ENCODE peak calls at places on chromosomes 12 and 14, in eight cellular contexts. S is WERI-Rb-1, L is iPS DF 6.9, M is HL-60, E is IMR-90, A is Panc1, G is psoas muscle, P is heart right ventricle. J is an unnamed sample. For H3K27me3, the result is how much of the 10 kb centered on the place peaks cover.

GRCh38 chr12:14873440-14874185 is 12.0 kb downstream of the MGP start:
- DNase-seq in S (peak), L (no peak), M (peak), E (peak), A (no peak), G (no peak), P (no peak), J (no peak)

GRCh38 chr14:57823015-57823660 is 42.8 kb downstream of the SLC35F4 start:
- DNase-seq in S (no peak), L (no peak), M (no peak), E (no peak), A (no peak), G (no peak), P (no peak), J (no peak)

GRCh38 chr14:99055019-99055418 is 217.0 kb downstream of the BCL11B start:
- DNase-seq in S (no peak), L (no peak), M (no peak), E (no peak), A (no peak), G (no peak), P (no peak), J (no peak)

GRCh38 chr12:92468358-92469020 is 234.3 kb upstream of the PLEKHG7 start:
- DNase-seq in S (no peak), L (no peak), M (no peak), E (no peak), A (no peak), G (no peak), P (no peak), J (no peak)

GRCh38 chr14:92670967-92671366 is 77.5 kb downstream of the LGMN start:
- DNase-seq in S (no peak), L (no peak), M (no peak), E (peak), A (no peak), G (no peak), P (no peak), J (no peak)

GRCh38 chr12:116454076-116454475 is 105.1 kb upstream of the MAP1LC3B2 start:
- DNase-seq in S (no peak), L (no peak), M (no peak), E (no peak), A (no peak), G (no peak), P (no peak), J (no peak)

GRCh38 chr12:110775997-110776396 is 33.3 kb upstream of the PPP1CC start:
- DNase-seq in S (no peak), L (no peak), M (no peak), E (no peak), A (no peak), G (no peak), P (no peak), J (no peak)

GRCh38 chr12:1517007-1517406 is 77.4 kb downstream of the FBXL14 start:
- DNase-seq in S (peak), L (no peak), M (no peak), E (peak), A (no peak), G (no peak), P (no peak), J (peak)

GRCh38 chr12:2082321-2082720 is 29.5 kb downstream of the CACNA1C start:
- DNase-seq in S (peak), L (no peak), M (no peak), E (no peak), A (no peak), G (no peak), P (no peak), J (no peak)

GRCh38 chr12:98646165-98646764 is 1.2 kb downstream of the APAF1 start:
- DNase-seq in S (no peak), L (no peak), M (peak), E (peak), A (no peak), G (no peak), P (no peak), J (no peak)

GRCh38 chr14:62213516-62213915 is 451.3 kb downstream of the SNAPC1 start:
- DNase-seq in S (no peak), L (no peak), M (no peak), E (peak), A (no peak), G (no peak), P (no peak), J (no peak)

GRCh38 chr12:46389130-46389616 is 16.6 kb upstream of the SLC38A2 start:
- DNase-seq in S (no peak), L (no peak), M (no peak), E (peak), A (no peak), G (no peak), P (no peak), J (no peak)

GRCh38 chr14:87992349-87992719 is 648 bp downstream of the GALC start:
- DNase-seq in S (no peak), L (no peak), M (no peak), E (peak), A (no peak), G (peak), P (no peak), J (peak)

GRCh38 chr12:122399254-122399591 is 23.2 kb downstream of the CLIP1 start:
- DNase-seq in S (no peak), L (no peak), M (no peak), E (peak), A (no peak), G (no peak), P (no peak), J (no peak)

GRCh38 chr12:125305221-125305620 is 240.0 kb downstream of the AACS start:
- DNase-seq in S (no peak), L (no peak), M (no peak), E (no peak), A (no peak), G (no peak), P (no peak), J (no peak)

GRCh38 chr14:33754264-33754663 is 196.6 kb downstream of the EGLN3 start:
- DNase-seq in S (no peak), L (no peak), M (no peak), E (no peak), A (no peak), G (no peak), P (no peak), J (no peak)

GRCh38 chr14:105884808-105885281 is 358.5 kb downstream of the TMEM121 start:
- DNase-seq in S (peak), L (no peak), M (no peak), E (no peak), A (no peak), G (peak), P (no peak), J (no peak)

GRCh38 chr12:95837240-95838038 is 21.3 kb upstream of the SNRPF start:
- DNase-seq in S (no peak), L (no peak), M (no peak), E (no peak), A (no peak), G (no peak), P (no peak), J (no peak)

GRCh38 chr14:101704140-101704539 is 57.4 kb upstream of the PPP2R5C start:
- DNase-seq in S (no peak), L (no peak), M (no peak), E (no peak), A (no peak), G (no peak), P (no peak), J (no peak)

GRCh38 chr14:61147898-61148549 is 133.1 kb downstream of the TMEM30B start:
- DNase-seq in S (no peak), L (no peak), M (no peak), E (peak), A (no peak), G (peak), P (peak), J (no peak)

GRCh38 chr12:50314629-50315312 is 31.5 kb upstream of the LIMA1 start:
- DNase-seq in S (peak), L (peak), M (no peak), E (peak), A (peak), G (no peak), P (no peak), J (peak)

GRCh38 chr14:54446201-54446693 is 5.1 kb upstream of the CNIH1 start:
- DNase-seq in S (no peak), L (no peak), M (peak), E (no peak), A (no peak), G (no peak), P (no peak), J (no peak)

GRCh38 chr14:89382487-89383170 is 34.4 kb downstream of the FOXN3 start:
- DNase-seq in S (no peak), L (no peak), M (no peak), E (no peak), A (no peak), G (no peak), P (no peak), J (no peak)

GRCh38 chr14:88792572-88793258 is at the start of gene EML5:
- DNase-seq in S (peak), L (peak), M (peak), E (peak), A (no peak), G (peak), P (peak), J (peak)

GRCh38 chr12:116898675-116899074 is 12.1 kb upstream of the FBXW8 start:
- DNase-seq in S (no peak), L (no peak), M (no peak), E (no peak), A (no peak), G (no peak), P (no peak), J (no peak)

GRCh38 chr14:75577724-75578098 is 709 bp upstream of the FLVCR2 start:
- DNase-seq in S (peak), L (peak), M (peak), E (peak), A (peak), G (peak), P (peak), J (peak)

GRCh38 chr12:38156497-38157245 is 159.9 kb upstream of the ALG10B start:
- DNase-seq in S (no peak), L (no peak), M (no peak), E (no peak), A (no peak), G (no peak), P (no peak), J (peak)

GRCh38 chr12:92912052-92912451 is 17.0 kb downstream of the EEA1 start:
- DNase-seq in S (no peak), L (no peak), M (peak), E (peak), A (no peak), G (no peak), P (no peak), J (no peak)

GRCh38 chr12:93102744-93103143 is 173.6 kb upstream of the EEA1 start:
- DNase-seq in S (no peak), L (no peak), M (no peak), E (no peak), A (no peak), G (no peak), P (no peak), J (no peak)

GRCh38 chr14:43981135-43981787 is 525.8 kb downstream of the FSCB start:
- DNase-seq in S (no peak), L (no peak), M (no peak), E (no peak), A (no peak), G (no peak), P (no peak), J (no peak)

GRCh38 chr14:71439247-71439646 is 493.0 kb upstream of the RGS6 start:
- DNase-seq in S (no peak), L (no peak), M (no peak), E (peak), A (no peak), G (no peak), P (no peak), J (no peak)

GRCh38 chr12:13027508-13027907 is 16.7 kb upstream of the FAM234B start:
- DNase-seq in S (no peak), L (no peak), M (no peak), E (no peak), A (no peak), G (no peak), P (no peak), J (no peak)

GRCh38 chr12:118402251-118402650 is 25.9 kb downstream of the SUDS3 start:
- DNase-seq in S (no peak), L (no peak), M (no peak), E (peak), A (no peak), G (no peak), P (no peak), J (no peak)

GRCh38 chr12:120321382-120322202 is 6.0 kb downstream of the PLA2G1B start:
- DNase-seq in S (peak), L (no peak), M (no peak), E (no peak), A (no peak), G (no peak), P (no peak), J (no peak)

GRCh38 chr12:47744005-47744651 is 14.6 kb downstream of the RAPGEF3 start:
- DNase-seq in S (peak), L (peak), M (peak), E (no peak), A (no peak), G (no peak), P (no peak), J (peak)

GRCh38 chr12:62103736-62104135 is 156.5 kb upstream of the USP15 start:
- DNase-seq in S (no peak), L (no peak), M (no peak), E (no peak), A (no peak), G (no peak), P (no peak), J (no peak)

GRCh38 chr12:76611533-76611932 is 52.0 kb upstream of the OSBPL8 start:
- DNase-seq in S (no peak), L (no peak), M (peak), E (peak), A (no peak), G (no peak), P (no peak), J (no peak)

GRCh38 chr12:76942276-76942675 is 63.5 kb upstream of the CSRP2 start:
- DNase-seq in S (no peak), L (no peak), M (no peak), E (peak), A (no peak), G (no peak), P (no peak), J (no peak)

GRCh38 chr14:76953196-76953945 is 75.1 kb downstream of the IRF2BPL start:
- DNase-seq in S (no peak), L (no peak), M (no peak), E (peak), A (no peak), G (peak), P (peak), J (peak)

GRCh38 chr14:75615200-75615599 is 36.8 kb downstream of the FLVCR2 start:
- DNase-seq in S (no peak), L (no peak), M (peak), E (no peak), A (no peak), G (no peak), P (peak), J (no peak)

GRCh38 chr14:52267501-52268190 is at the start of gene PTGDR:
- DNase-seq in S (no peak), L (no peak), M (no peak), E (no peak), A (no peak), G (peak), P (peak), J (peak)

GRCh38 chr14:52271538-52271937 is 4.0 kb downstream of the PTGDR start:
- DNase-seq in S (no peak), L (no peak), M (no peak), E (no peak), A (no peak), G (no peak), P (no peak), J (no peak)

GRCh38 chr14:52266782-52267181 is 716 bp upstream of the PTGDR start:
- DNase-seq in S (no peak), L (no peak), M (no peak), E (no peak), A (no peak), G (no peak), P (no peak), J (no peak)

GRCh38 chr14:52268191-52269061 is 928 bp downstream of the PTGDR start:
- DNase-seq in S (no peak), L (no peak), M (no peak), E (peak), A (no peak), G (no peak), P (peak), J (peak)

DNA sequence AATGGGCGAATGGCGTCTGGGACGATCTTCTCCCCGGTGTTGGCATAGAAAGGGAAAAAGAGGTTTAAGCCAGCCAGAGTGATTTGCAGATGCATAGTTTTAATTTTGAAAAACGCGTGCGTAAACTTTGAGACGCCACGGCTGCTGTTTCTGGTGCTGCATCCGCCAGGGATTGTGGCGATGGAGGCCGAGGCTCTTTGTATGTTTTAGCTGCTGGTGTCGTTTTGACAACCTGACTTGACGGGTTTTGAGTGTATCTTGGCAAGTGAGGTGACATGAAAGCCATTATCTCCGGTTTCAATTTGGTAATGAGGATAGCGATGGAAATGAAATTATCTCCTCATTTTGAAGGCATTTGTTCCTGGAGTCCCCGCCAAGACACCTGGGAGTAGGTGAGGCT is 1.6 kb downstream of the PTGDR start:
- DNase-seq in S (no peak), L (no peak), M (no peak), E (no peak), A (no peak), G (no peak), P (no peak), J (no peak)
- H3K4me3 ChIP-seq in S (no peak), L (no peak), M (no peak), E (no peak), A (no peak), G (peak), P (peak), J (peak)

DNA sequence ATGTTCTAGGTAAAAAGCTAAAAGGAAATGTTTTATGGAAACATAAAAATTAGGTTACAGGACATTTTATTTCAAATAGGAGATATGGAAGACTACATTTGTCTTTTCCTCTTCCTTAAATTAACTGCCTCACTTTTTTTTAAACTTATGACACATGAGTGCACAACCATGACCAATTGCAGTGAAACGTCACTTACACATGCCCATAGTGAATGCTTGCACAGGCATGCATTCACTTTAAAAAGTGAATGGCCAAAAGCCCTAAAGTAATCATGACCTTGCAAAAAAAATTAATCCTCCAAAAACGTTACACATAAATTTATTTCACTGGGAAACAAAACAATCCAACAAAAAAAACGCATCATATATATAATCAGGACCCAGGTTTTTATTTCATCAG is 343.2 kb upstream of the TMTC1 start:
- DNase-seq in S (no peak), L (no peak), M (no peak), E (no peak), A (no peak), G (no peak), P (no peak), J (no peak)
- H3K27me3 ChIP-seq in S (under half), L (under half), M (under half), E (under half), A (under half), G (under half), P (under half), J (under half)

DNA sequence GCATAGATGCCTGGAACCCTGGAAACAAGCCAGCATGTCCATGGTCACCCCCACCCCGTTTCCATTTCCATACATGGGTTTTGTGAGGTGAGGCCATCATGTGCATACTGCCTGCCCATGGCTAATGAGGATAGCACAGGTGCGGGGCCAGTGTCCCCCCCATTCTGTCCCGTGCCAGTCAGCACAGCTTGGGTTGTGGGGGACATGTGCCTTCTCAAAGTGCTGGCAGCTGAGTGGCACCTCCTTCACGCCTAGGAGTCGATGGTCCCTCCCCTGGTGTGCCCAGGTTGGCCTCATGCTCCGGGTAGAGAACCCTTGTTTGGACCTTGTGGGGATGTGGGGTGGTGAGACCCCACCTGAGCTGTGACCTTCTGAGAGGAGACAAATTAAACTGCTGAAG is 7.2 kb downstream of the YY1 start:
- DNase-seq in S (no peak), L (no peak), M (no peak), E (no peak), A (no peak), G (no peak), P (no peak), J (no peak)
- H3K4me3 ChIP-seq in S (no peak), L (no peak), M (no peak), E (no peak), A (no peak), G (no peak), P (no peak), J (no peak)

GRCh38 chr12:4145990-4146859 is 127.3 kb upstream of the CCND2 start:
- DNase-seq in S (no peak), L (no peak), M (no peak), E (no peak), A (no peak), G (no peak), P (no peak), J (no peak)
- H3K27me3 ChIP-seq in S (under half), L (under half), M (under half), E (under half), A (under half), G (under half), P (under half), J (under half)

GRCh38 chr14:67944605-67945004 is 125.0 kb downstream of the RAD51B start:
- DNase-seq in S (no peak), L (no peak), M (no peak), E (no peak), A (no peak), G (no peak), P (no peak), J (no peak)
- H3K4me3 ChIP-seq in S (no peak), L (no peak), M (no peak), E (no peak), A (no peak), G (no peak), P (no peak), J (no peak)

GRCh38 chr12:113479193-113479577 is 7.5 kb upstream of the LHX5 start:
- DNase-seq in S (no peak), L (no peak), M (no peak), E (no peak), A (no peak), G (no peak), P (no peak), J (no peak)
- H3K27me3 ChIP-seq in S (half or more), L (half or more), M (half or more), E (half or more), A (half or more), G (under half), P (half or more), J (half or more)

DNA sequence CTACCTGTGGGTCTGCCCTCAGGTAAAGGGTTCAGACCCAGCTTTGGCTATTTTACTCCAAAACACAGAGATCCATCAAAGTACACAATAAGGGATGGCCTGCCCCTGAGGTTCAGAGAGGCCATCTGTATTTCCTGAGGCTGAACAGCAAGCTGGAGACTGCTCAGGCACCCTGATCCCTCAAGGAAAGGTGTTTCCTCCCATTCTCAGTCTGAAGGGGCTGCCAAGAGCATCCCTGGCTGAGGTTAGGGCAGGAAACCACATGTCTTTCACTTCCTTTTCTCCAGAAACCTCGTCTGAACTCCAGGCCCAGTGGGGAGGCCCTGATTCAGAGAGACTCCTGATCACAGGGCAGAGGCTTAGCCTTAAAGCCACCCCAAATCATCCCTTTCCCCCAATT is 1.5 kb downstream of the RILPL1 start:
- DNase-seq in S (no peak), L (no peak), M (peak), E (peak), A (no peak), G (no peak), P (peak), J (no peak)
- H3K4me3 ChIP-seq in S (no peak), L (no peak), M (no peak), E (peak), A (peak), G (peak), P (peak), J (no peak)

GRCh38 chr12:24948452-24948815 is 467 bp downstream of the BCAT1 start:
- DNase-seq in S (no peak), L (no peak), M (peak), E (peak), A (no peak), G (no peak), P (no peak), J (peak)
- H3K27me3 ChIP-seq in S (half or more), L (under half), M (under half), E (under half), A (under half), G (under half), P (under half), J (under half)